ENCODE peak calls at places on chromosomes 12 and 14, in nine cellular contexts. I is AG04450, P is Peyer's patch, C is ascending aorta, O is heart right ventricle, D is pancreas, X is Panc1, U is A549, R is transverse colon. Q is an unnamed sample.

GRCh38 chr12:130428116-130428515 is 90.4 kb downstream of the PIWIL1 start:
- DNase-seq in D (no peak), O (no peak), U (no peak), P (peak; percentile 25), X (no peak), R (peak; percentile 4), C (peak; percentile 50), I (no peak), Q (no peak)

GRCh38 chr12:122064780-122065588 is 13.6 kb upstream of the MLXIP start:
- DNase-seq in D (peak; percentile 65), I (no peak), C (no peak), R (no peak), U (no peak), O (peak; percentile 42), X (no peak), P (no peak), Q (peak; percentile 96)

GRCh38 chr12:13851828-13852227 is 129.6 kb downstream of the GRIN2B start:
- DNase-seq in I (no peak), O (no peak), P (no peak), R (no peak), X (no peak), C (no peak), U (no peak), D (no peak), Q (no peak)

GRCh38 chr12:109715310-109716091 is 1.9 kb downstream of the FAM222A start:
- DNase-seq in P (no peak), O (peak; percentile 51), R (peak; percentile 51), U (no peak), X (no peak), D (no peak), C (no peak), I (no peak), Q (no peak)

GRCh38 chr14:22715186-22715812 is 51.2 kb upstream of the OXA1L start:
- DNase-seq in C (no peak), X (no peak), R (no peak), O (no peak), I (no peak), P (no peak), U (no peak), D (no peak), Q (no peak)

GRCh38 chr12:69405466-69405865 is 45.9 kb downstream of the YEATS4 start:
- DNase-seq in D (no peak), P (no peak), X (peak; percentile 72), R (no peak), C (peak; percentile 74), O (no peak), I (peak; percentile 80), U (peak; percentile 73), Q (peak; percentile 98)

GRCh38 chr12:8609061-8609570 is 3.5 kb downstream of the AICDA start:
- DNase-seq in U (peak; percentile 47), P (no peak), C (no peak), R (no peak), D (peak; percentile 21), I (peak; percentile 11), X (peak; percentile 32), O (no peak), Q (peak; percentile 72)

GRCh38 chr14:75609606-75610476 is 31.4 kb downstream of the FLVCR2 start:
- DNase-seq in C (peak; percentile 64), P (no peak), D (no peak), X (no peak), O (no peak), I (no peak), U (no peak), R (no peak), Q (peak; percentile 62)

DNA sequence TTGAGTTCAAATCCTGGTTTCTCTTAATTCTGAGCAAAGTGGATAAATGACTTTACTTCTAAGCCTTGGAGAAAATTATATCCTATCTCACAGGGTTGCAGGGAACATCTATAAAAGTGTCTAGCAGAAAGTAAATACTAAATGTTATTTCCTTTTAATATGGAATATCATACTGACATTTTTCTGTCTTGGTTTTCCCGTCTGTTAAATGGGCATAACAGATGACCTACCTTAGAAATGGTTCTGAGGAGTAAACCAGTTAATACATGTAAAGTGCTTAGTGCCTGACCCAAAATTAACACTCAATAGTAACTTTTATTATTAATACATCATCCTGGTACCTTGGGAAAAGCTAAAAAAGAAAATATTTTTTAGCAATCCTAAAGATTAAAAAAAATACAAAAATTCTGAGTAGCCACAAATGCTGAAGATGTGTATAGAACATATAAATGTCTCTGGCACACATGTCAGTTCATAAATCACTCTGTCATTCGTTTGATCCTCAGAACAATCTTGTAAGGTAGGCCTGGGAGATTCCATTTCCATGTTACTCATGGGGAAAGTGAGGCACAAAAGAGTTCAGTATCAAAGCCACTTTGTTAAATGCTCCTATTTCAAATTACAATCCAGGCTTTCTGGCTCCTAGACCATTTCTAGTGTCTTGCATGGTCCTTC is 1.3 kb downstream of the VIPAS39 start:
- DNase-seq in X (no peak), O (no peak), R (no peak), C (no peak), D (no peak), I (no peak), U (no peak), P (no peak), Q (no peak)
- H3K4me3 ChIP-seq in X (peak overlapping the region; percentile 98), O (no peak overlapping the region), R (no peak overlapping the region), C (peak overlapping the region; percentile 92), D (no peak overlapping the region), I (peak overlapping the region; percentile 99), U (peak overlapping the region; percentile 91), P (peak overlapping the region; percentile 74), Q (peak overlapping the region; percentile 90)

GRCh38 chr14:64178814-64179213 is 115.4 kb downstream of the ESR2 start:
- DNase-seq in C (no peak), R (no peak), D (no peak), U (no peak), I (no peak), P (no peak), O (no peak), X (no peak), Q (no peak)

GRCh38 chr14:64176330-64176729 is 117.8 kb downstream of the ESR2 start:
- DNase-seq in R (no peak), X (no peak), C (no peak), O (no peak), D (no peak), U (no peak), P (no peak), I (no peak), Q (no peak)

GRCh38 chr14:64170190-64170589 is 124.0 kb downstream of the ESR2 start:
- DNase-seq in U (no peak), P (no peak), C (no peak), X (no peak), O (no peak), R (peak; percentile 25), I (no peak), D (no peak), Q (no peak)

DNA sequence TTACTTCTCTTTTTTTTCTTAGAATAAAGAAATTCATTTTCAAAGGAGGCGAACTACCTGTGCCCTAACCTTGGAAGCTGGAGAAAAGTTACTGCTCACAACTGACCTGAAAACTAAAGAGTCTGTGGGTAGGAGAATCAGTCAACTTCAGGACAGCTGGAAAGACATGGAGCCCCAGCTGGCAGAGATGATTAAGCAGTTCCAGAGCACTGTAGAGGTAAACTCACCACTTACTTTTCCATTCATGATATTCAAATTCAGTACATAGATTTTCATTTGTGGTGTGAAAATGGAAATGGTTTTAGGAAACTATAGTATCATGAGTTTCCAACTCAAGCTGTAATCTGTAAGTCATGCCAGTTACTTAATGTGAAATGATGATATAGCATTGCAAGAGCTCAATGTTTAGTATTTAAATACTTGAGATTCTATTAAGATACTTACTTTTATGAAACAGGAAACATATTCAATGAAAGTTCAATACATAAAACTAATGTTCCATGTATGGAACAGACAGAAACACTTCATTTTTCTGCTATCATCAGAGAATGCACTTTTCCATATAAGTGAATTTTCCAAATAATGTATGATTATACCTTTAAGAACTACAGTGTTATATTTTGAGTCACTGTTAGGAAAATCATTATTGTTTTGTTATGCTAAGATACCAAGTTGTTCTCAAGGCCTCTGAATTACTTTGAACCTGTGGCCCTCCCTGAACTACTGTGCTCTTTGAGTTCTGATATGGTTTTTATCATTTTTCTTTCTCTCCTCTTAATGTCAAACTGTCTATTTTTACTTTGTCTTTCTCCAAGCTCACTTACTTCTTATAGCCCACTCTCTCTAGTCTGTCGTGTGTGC is 119.0 kb downstream of the ESR2 start:
- DNase-seq in D (no peak), P (no peak), I (no peak), X (no peak), R (no peak), U (no peak), C (no peak), O (no peak), Q (no peak)
- TF ChIP-seq CTCF in D (no peak), P (no peak), I (no peak), X (no peak), R (no peak), U (no peak), C (no peak), O (no peak), Q (no peak)

GRCh38 chr14:30706704-30707103 is 84.6 kb downstream of the SCFD1 start:
- DNase-seq in I (no peak), P (no peak), D (no peak), R (no peak), O (no peak), U (no peak), C (no peak), X (no peak), Q (no peak)
- H3K4me3 ChIP-seq in I (no peak overlapping the region), P (no peak overlapping the region), D (no peak overlapping the region), R (no peak overlapping the region), O (no peak overlapping the region), U (no peak overlapping the region), C (no peak overlapping the region), X (no peak overlapping the region), Q (no peak overlapping the region)

GRCh38 chr12:107845226-107845979 is 70.9 kb downstream of the ASCL4 start:
- DNase-seq in U (no peak), X (no peak), O (no peak), C (no peak), R (no peak), I (no peak), D (no peak), P (no peak), Q (no peak)

GRCh38 chr12:107845980-107846659 is 71.6 kb downstream of the ASCL4 start:
- DNase-seq in C (no peak), I (no peak), U (no peak), D (no peak), P (no peak), R (no peak), X (no peak), O (no peak), Q (no peak)

GRCh38 chr12:107844312-107844921 is 69.9 kb downstream of the ASCL4 start:
- DNase-seq in P (no peak), D (no peak), U (no peak), R (no peak), O (no peak), I (no peak), X (no peak), C (no peak), Q (no peak)

GRCh38 chr12:107840186-107840585 is 65.7 kb downstream of the ASCL4 start:
- DNase-seq in R (no peak), O (no peak), I (no peak), C (no peak), P (no peak), X (no peak), U (no peak), D (no peak), Q (no peak)

DNA sequence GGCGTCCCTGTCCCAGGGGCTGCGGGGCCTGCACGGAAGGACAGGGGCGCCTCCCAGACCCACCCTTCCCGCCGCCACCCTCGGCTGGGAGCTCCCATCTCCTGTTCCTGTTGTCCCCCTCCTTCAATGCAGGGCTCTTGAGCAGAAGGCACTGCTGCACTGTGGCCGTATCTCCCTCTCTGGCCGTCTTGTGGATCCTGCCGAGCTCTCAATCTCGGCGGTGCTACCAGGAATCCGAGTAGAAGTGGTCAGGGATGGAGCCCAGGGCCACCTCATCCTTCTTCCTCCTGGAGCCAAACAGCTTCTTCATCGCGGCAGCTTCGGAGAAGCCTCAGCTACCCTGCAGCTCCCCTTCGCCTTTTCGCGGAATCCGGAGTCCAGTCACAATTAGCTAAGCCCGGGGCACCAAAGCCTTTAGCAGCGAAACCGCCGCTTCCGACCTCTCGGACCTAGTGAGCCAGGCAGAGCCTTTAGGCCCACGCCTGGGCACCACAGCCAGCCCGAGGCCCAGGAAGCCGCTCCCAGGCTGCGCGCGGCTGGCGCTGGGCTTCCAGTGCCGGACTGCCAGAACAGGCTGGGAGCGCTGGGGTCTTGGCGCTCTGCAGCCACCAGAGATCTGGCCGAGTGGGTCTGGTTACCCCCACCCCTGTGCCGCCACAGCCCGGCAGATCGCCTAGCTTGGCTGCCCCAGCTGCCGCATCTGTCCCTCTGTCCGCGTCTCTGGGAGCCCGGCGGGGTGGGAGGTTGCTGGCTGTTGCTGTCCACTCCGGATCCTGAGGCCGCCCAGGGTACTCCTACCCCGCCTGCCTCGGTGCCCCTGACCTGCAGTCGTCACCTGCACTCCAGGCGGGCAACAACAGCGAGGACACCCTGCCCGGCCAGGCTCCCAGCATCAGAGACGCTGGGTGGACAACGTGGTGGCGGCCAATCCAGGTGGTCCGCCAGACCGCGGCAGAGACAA is 69.1 kb downstream of the ASCL4 start:
- DNase-seq in R (no peak), P (no peak), I (no peak), U (no peak), D (peak; percentile 9), O (no peak), X (no peak), C (no peak), Q (peak; percentile 3)
- TF ChIP-seq CTCF in R (no peak), P (no peak), I (no peak), U (no peak), D (no peak), O (no peak), X (no peak), C (no peak), Q (no peak)